ENCODE peak calls at places on chromosomes 5 and 9, in seven cellular contexts. One of them, this sample, is unnamed.

GRCh38 chr9:105413486-105414068 is 34.3 kb upstream of the FSD1L start:
- DNase-seq in stimulated activated CD8-positive, alpha-beta memory T cell treated with anti-CD3 and anti-CD28 coated beads, Interleukin-15, amount 100 ng/mL, for 24 hours: no peak
- DNase-seq in foreskin melanocyte: peak; percentile 94
- DNase-seq in HCEC 1CT: peak; percentile 57
- DNase-seq in HTR-8/SVneo: peak; percentile 35
- DNase-seq in lung microvascular endothelial cell: peak; percentile 35
- DNase-seq in Right ventricle myocardium superior: no peak
- DNase-seq in this sample: peak; percentile 66

GRCh38 chr9:110175275-110175968 is 32.5 kb downstream of the C9orf152 start:
- DNase-seq in stimulated activated CD8-positive, alpha-beta memory T cell treated with anti-CD3 and anti-CD28 coated beads, Interleukin-15, amount 100 ng/mL, for 24 hours: no peak
- DNase-seq in foreskin melanocyte: no peak
- DNase-seq in HCEC 1CT: no peak
- DNase-seq in HTR-8/SVneo: no peak
- DNase-seq in lung microvascular endothelial cell: no peak
- DNase-seq in Right ventricle myocardium superior: no peak
- DNase-seq in this sample: no peak

GRCh38 chr5:107570805-107571531 is 99.8 kb downstream of the EFNA5 start:
- DNase-seq in stimulated activated CD8-positive, alpha-beta memory T cell treated with anti-CD3 and anti-CD28 coated beads, Interleukin-15, amount 100 ng/mL, for 24 hours: no peak
- DNase-seq in foreskin melanocyte: peak; percentile 42
- DNase-seq in HCEC 1CT: no peak
- DNase-seq in HTR-8/SVneo: no peak
- DNase-seq in lung microvascular endothelial cell: peak; percentile 74
- DNase-seq in Right ventricle myocardium superior: no peak
- DNase-seq in this sample: no peak

GRCh38 chr5:68374770-68375518 is 159.4 kb downstream of the PIK3R1 start:
- DNase-seq in stimulated activated CD8-positive, alpha-beta memory T cell treated with anti-CD3 and anti-CD28 coated beads, Interleukin-15, amount 100 ng/mL, for 24 hours: no peak
- DNase-seq in foreskin melanocyte: no peak
- DNase-seq in HCEC 1CT: peak; percentile 48
- DNase-seq in HTR-8/SVneo: no peak
- DNase-seq in lung microvascular endothelial cell: no peak
- DNase-seq in Right ventricle myocardium superior: no peak
- DNase-seq in this sample: no peak

GRCh38 chr5:66807743-66808142 is 211.6 kb downstream of the MAST4 start:
- DNase-seq in stimulated activated CD8-positive, alpha-beta memory T cell treated with anti-CD3 and anti-CD28 coated beads, Interleukin-15, amount 100 ng/mL, for 24 hours: no peak
- DNase-seq in foreskin melanocyte: peak; percentile 17
- DNase-seq in HCEC 1CT: peak; percentile 70
- DNase-seq in HTR-8/SVneo: peak; percentile 36
- DNase-seq in lung microvascular endothelial cell: peak; percentile 70
- DNase-seq in Right ventricle myocardium superior: no peak
- DNase-seq in this sample: peak; percentile 76

GRCh38 chr5:81787843-81788242 is 36.9 kb upstream of the SSBP2 start:
- DNase-seq in stimulated activated CD8-positive, alpha-beta memory T cell treated with anti-CD3 and anti-CD28 coated beads, Interleukin-15, amount 100 ng/mL, for 24 hours: no peak
- DNase-seq in foreskin melanocyte: peak; percentile 78
- DNase-seq in HCEC 1CT: peak; percentile 71
- DNase-seq in HTR-8/SVneo: no peak
- DNase-seq in lung microvascular endothelial cell: peak; percentile 74
- DNase-seq in Right ventricle myocardium superior: no peak
- DNase-seq in this sample: peak; percentile 87

GRCh38 chr5:79527431-79527830 is 13.5 kb upstream of the HOMER1 start:
- DNase-seq in stimulated activated CD8-positive, alpha-beta memory T cell treated with anti-CD3 and anti-CD28 coated beads, Interleukin-15, amount 100 ng/mL, for 24 hours: no peak
- DNase-seq in foreskin melanocyte: no peak
- DNase-seq in HCEC 1CT: no peak
- DNase-seq in HTR-8/SVneo: no peak
- DNase-seq in lung microvascular endothelial cell: no peak
- DNase-seq in Right ventricle myocardium superior: no peak
- DNase-seq in this sample: no peak

GRCh38 chr5:73233461-73234151 is 60.6 kb downstream of the TMEM174 start:
- DNase-seq in stimulated activated CD8-positive, alpha-beta memory T cell treated with anti-CD3 and anti-CD28 coated beads, Interleukin-15, amount 100 ng/mL, for 24 hours: no peak
- DNase-seq in foreskin melanocyte: no peak
- DNase-seq in HCEC 1CT: no peak
- DNase-seq in HTR-8/SVneo: no peak
- DNase-seq in lung microvascular endothelial cell: no peak
- DNase-seq in Right ventricle myocardium superior: no peak
- DNase-seq in this sample: no peak

GRCh38 chr5:122871669-122872068 is 26.3 kb downstream of the SNX24 start:
- DNase-seq in stimulated activated CD8-positive, alpha-beta memory T cell treated with anti-CD3 and anti-CD28 coated beads, Interleukin-15, amount 100 ng/mL, for 24 hours: no peak
- DNase-seq in foreskin melanocyte: no peak
- DNase-seq in HCEC 1CT: no peak
- DNase-seq in HTR-8/SVneo: no peak
- DNase-seq in lung microvascular endothelial cell: peak; percentile 20
- DNase-seq in Right ventricle myocardium superior: no peak
- DNase-seq in this sample: peak; percentile 36

GRCh38 chr9:88303785-88304495 is 84.3 kb upstream of the SPIN1 start:
- DNase-seq in stimulated activated CD8-positive, alpha-beta memory T cell treated with anti-CD3 and anti-CD28 coated beads, Interleukin-15, amount 100 ng/mL, for 24 hours: no peak
- DNase-seq in foreskin melanocyte: no peak
- DNase-seq in HCEC 1CT: peak; percentile 54
- DNase-seq in HTR-8/SVneo: no peak
- DNase-seq in lung microvascular endothelial cell: no peak
- DNase-seq in Right ventricle myocardium superior: no peak
- DNase-seq in this sample: peak; percentile 45

GRCh38 chr5:154197801-154198461 is 7.4 kb downstream of the GALNT10 start:
- DNase-seq in stimulated activated CD8-positive, alpha-beta memory T cell treated with anti-CD3 and anti-CD28 coated beads, Interleukin-15, amount 100 ng/mL, for 24 hours: no peak
- DNase-seq in foreskin melanocyte: no peak
- DNase-seq in HCEC 1CT: peak; percentile 54
- DNase-seq in HTR-8/SVneo: no peak
- DNase-seq in lung microvascular endothelial cell: peak; percentile 27
- DNase-seq in Right ventricle myocardium superior: no peak
- DNase-seq in this sample: peak; percentile 68

GRCh38 chr9:123637940-123638634 is 282.1 kb downstream of the CRB2 start:
- DNase-seq in stimulated activated CD8-positive, alpha-beta memory T cell treated with anti-CD3 and anti-CD28 coated beads, Interleukin-15, amount 100 ng/mL, for 24 hours: no peak
- DNase-seq in foreskin melanocyte: no peak
- DNase-seq in HCEC 1CT: no peak
- DNase-seq in HTR-8/SVneo: no peak
- DNase-seq in lung microvascular endothelial cell: no peak
- DNase-seq in Right ventricle myocardium superior: peak; percentile 26
- DNase-seq in this sample: no peak

GRCh38 chr5:92748072-92748676 is 832.8 kb downstream of the NR2F1-AS1 start:
- DNase-seq in stimulated activated CD8-positive, alpha-beta memory T cell treated with anti-CD3 and anti-CD28 coated beads, Interleukin-15, amount 100 ng/mL, for 24 hours: no peak
- DNase-seq in foreskin melanocyte: no peak
- DNase-seq in HCEC 1CT: no peak
- DNase-seq in HTR-8/SVneo: no peak
- DNase-seq in lung microvascular endothelial cell: no peak
- DNase-seq in Right ventricle myocardium superior: no peak
- DNase-seq in this sample: no peak

GRCh38 chr5:123882946-123883345 is 371.0 kb downstream of the CSNK1G3 start:
- DNase-seq in stimulated activated CD8-positive, alpha-beta memory T cell treated with anti-CD3 and anti-CD28 coated beads, Interleukin-15, amount 100 ng/mL, for 24 hours: no peak
- DNase-seq in foreskin melanocyte: no peak
- DNase-seq in HCEC 1CT: no peak
- DNase-seq in HTR-8/SVneo: peak; percentile 25
- DNase-seq in lung microvascular endothelial cell: peak; percentile 19
- DNase-seq in Right ventricle myocardium superior: no peak
- DNase-seq in this sample: no peak

GRCh38 chr9:27168496-27168895 is 59.5 kb downstream of the TEK start:
- DNase-seq in stimulated activated CD8-positive, alpha-beta memory T cell treated with anti-CD3 and anti-CD28 coated beads, Interleukin-15, amount 100 ng/mL, for 24 hours: no peak
- DNase-seq in foreskin melanocyte: no peak
- DNase-seq in HCEC 1CT: peak; percentile 23
- DNase-seq in HTR-8/SVneo: no peak
- DNase-seq in lung microvascular endothelial cell: no peak
- DNase-seq in Right ventricle myocardium superior: no peak
- DNase-seq in this sample: no peak

GRCh38 chr9:129384138-129384886 is 206.3 kb upstream of the IER5L start:
- DNase-seq in stimulated activated CD8-positive, alpha-beta memory T cell treated with anti-CD3 and anti-CD28 coated beads, Interleukin-15, amount 100 ng/mL, for 24 hours: no peak
- DNase-seq in foreskin melanocyte: no peak
- DNase-seq in HCEC 1CT: no peak
- DNase-seq in HTR-8/SVneo: no peak
- DNase-seq in lung microvascular endothelial cell: no peak
- DNase-seq in Right ventricle myocardium superior: no peak
- DNase-seq in this sample: no peak

GRCh38 chr5:169097374-169097831 is 203.5 kb downstream of the SLIT3 start:
- DNase-seq in stimulated activated CD8-positive, alpha-beta memory T cell treated with anti-CD3 and anti-CD28 coated beads, Interleukin-15, amount 100 ng/mL, for 24 hours: no peak
- DNase-seq in foreskin melanocyte: no peak
- DNase-seq in HCEC 1CT: no peak
- DNase-seq in HTR-8/SVneo: no peak
- DNase-seq in lung microvascular endothelial cell: no peak
- DNase-seq in Right ventricle myocardium superior: no peak
- DNase-seq in this sample: no peak

GRCh38 chr9:111766066-111766465 is 28.7 kb downstream of the SHOC1 start:
- DNase-seq in stimulated activated CD8-positive, alpha-beta memory T cell treated with anti-CD3 and anti-CD28 coated beads, Interleukin-15, amount 100 ng/mL, for 24 hours: no peak
- DNase-seq in foreskin melanocyte: no peak
- DNase-seq in HCEC 1CT: no peak
- DNase-seq in HTR-8/SVneo: no peak
- DNase-seq in lung microvascular endothelial cell: no peak
- DNase-seq in Right ventricle myocardium superior: no peak
- DNase-seq in this sample: no peak

GRCh38 chr5:138336952-138337684 is 948 bp upstream of the FAM53C start:
- DNase-seq in stimulated activated CD8-positive, alpha-beta memory T cell treated with anti-CD3 and anti-CD28 coated beads, Interleukin-15, amount 100 ng/mL, for 24 hours: no peak
- DNase-seq in foreskin melanocyte: no peak
- DNase-seq in HCEC 1CT: peak; percentile 74
- DNase-seq in HTR-8/SVneo: peak; percentile 68
- DNase-seq in lung microvascular endothelial cell: no peak
- DNase-seq in Right ventricle myocardium superior: no peak
- DNase-seq in this sample: peak; percentile 82

GRCh38 chr9:114355821-114356220 is 26.2 kb downstream of the ORM2 start:
- DNase-seq in stimulated activated CD8-positive, alpha-beta memory T cell treated with anti-CD3 and anti-CD28 coated beads, Interleukin-15, amount 100 ng/mL, for 24 hours: no peak
- DNase-seq in foreskin melanocyte: no peak
- DNase-seq in HCEC 1CT: no peak
- DNase-seq in HTR-8/SVneo: no peak
- DNase-seq in lung microvascular endothelial cell: no peak
- DNase-seq in Right ventricle myocardium superior: no peak
- DNase-seq in this sample: no peak

GRCh38 chr9:131704195-131704983 is 35.5 kb downstream of the RAPGEF1 start:
- DNase-seq in stimulated activated CD8-positive, alpha-beta memory T cell treated with anti-CD3 and anti-CD28 coated beads, Interleukin-15, amount 100 ng/mL, for 24 hours: no peak
- DNase-seq in foreskin melanocyte: no peak
- DNase-seq in HCEC 1CT: no peak
- DNase-seq in HTR-8/SVneo: no peak
- DNase-seq in lung microvascular endothelial cell: no peak
- DNase-seq in Right ventricle myocardium superior: no peak
- DNase-seq in this sample: no peak

GRCh38 chr5:51439232-51439631 is 56.0 kb downstream of the ISL1 start:
- DNase-seq in stimulated activated CD8-positive, alpha-beta memory T cell treated with anti-CD3 and anti-CD28 coated beads, Interleukin-15, amount 100 ng/mL, for 24 hours: no peak
- DNase-seq in foreskin melanocyte: no peak
- DNase-seq in HCEC 1CT: no peak
- DNase-seq in HTR-8/SVneo: no peak
- DNase-seq in lung microvascular endothelial cell: no peak
- DNase-seq in Right ventricle myocardium superior: no peak
- DNase-seq in this sample: no peak

GRCh38 chr5:164356790-164357189 is 851.4 kb downstream of the MAT2B start:
- DNase-seq in stimulated activated CD8-positive, alpha-beta memory T cell treated with anti-CD3 and anti-CD28 coated beads, Interleukin-15, amount 100 ng/mL, for 24 hours: no peak
- DNase-seq in foreskin melanocyte: no peak
- DNase-seq in HCEC 1CT: no peak
- DNase-seq in HTR-8/SVneo: no peak
- DNase-seq in lung microvascular endothelial cell: no peak
- DNase-seq in Right ventricle myocardium superior: no peak
- DNase-seq in this sample: no peak

GRCh38 chr9:106797299-106797698 is 65.7 kb upstream of the ZNF462 start:
- DNase-seq in stimulated activated CD8-positive, alpha-beta memory T cell treated with anti-CD3 and anti-CD28 coated beads, Interleukin-15, amount 100 ng/mL, for 24 hours: no peak
- DNase-seq in foreskin melanocyte: no peak
- DNase-seq in HCEC 1CT: no peak
- DNase-seq in HTR-8/SVneo: no peak
- DNase-seq in lung microvascular endothelial cell: no peak
- DNase-seq in Right ventricle myocardium superior: no peak
- DNase-seq in this sample: peak; percentile 21

GRCh38 chr9:112777914-112778313 is 27.4 kb downstream of the SNX30 start:
- DNase-seq in stimulated activated CD8-positive, alpha-beta memory T cell treated with anti-CD3 and anti-CD28 coated beads, Interleukin-15, amount 100 ng/mL, for 24 hours: no peak
- DNase-seq in foreskin melanocyte: no peak
- DNase-seq in HCEC 1CT: no peak
- DNase-seq in HTR-8/SVneo: no peak
- DNase-seq in lung microvascular endothelial cell: no peak
- DNase-seq in Right ventricle myocardium superior: no peak
- DNase-seq in this sample: peak; percentile 56